ENCODE peak calls at places on chromosomes 5 and 9, in seven cellular contexts. One of them, this sample, is unnamed.

GRCh38 chr5:132437604-132438275 is 52.8 kb downstream of the IRF1 start:
- DNase-seq in fibroblast of mammary gland: peak; percentile 90
- DNase-seq in skeletal muscle cell: peak; percentile 85
- DNase-seq in GM13977: peak; percentile 60
- DNase-seq in stimulated activated naive CD4-positive, alpha-beta T cell: peak; percentile 39
- DNase-seq in iris pigment epithelial cell: peak; percentile 98
- DNase-seq in neural progenitor cell: peak; percentile 44
- DNase-seq in this sample: peak; percentile 39

GRCh38 chr9:97559111-97559514 is 57.6 kb downstream of the TMOD1 start:
- DNase-seq in fibroblast of mammary gland: no peak
- DNase-seq in skeletal muscle cell: no peak
- DNase-seq in GM13977: peak; percentile 81
- DNase-seq in stimulated activated naive CD4-positive, alpha-beta T cell: no peak
- DNase-seq in iris pigment epithelial cell: no peak
- DNase-seq in neural progenitor cell: no peak
- DNase-seq in this sample: no peak

GRCh38 chr9:33946779-33947535 is 101.7 kb downstream of the UBAP2 start:
- DNase-seq in fibroblast of mammary gland: peak; percentile 95
- DNase-seq in skeletal muscle cell: peak; percentile 91
- DNase-seq in GM13977: no peak
- DNase-seq in stimulated activated naive CD4-positive, alpha-beta T cell: no peak
- DNase-seq in iris pigment epithelial cell: peak; percentile 96
- DNase-seq in neural progenitor cell: no peak
- DNase-seq in this sample: no peak

GRCh38 chr5:114438471-114438870 is 76.6 kb downstream of the KCNN2 start:
- DNase-seq in fibroblast of mammary gland: no peak
- DNase-seq in skeletal muscle cell: no peak
- DNase-seq in GM13977: no peak
- DNase-seq in stimulated activated naive CD4-positive, alpha-beta T cell: no peak
- DNase-seq in iris pigment epithelial cell: no peak
- DNase-seq in neural progenitor cell: no peak
- DNase-seq in this sample: no peak

GRCh38 chr5:147935032-147935431 is 28.7 kb upstream of the C5orf46 start:
- DNase-seq in fibroblast of mammary gland: peak; percentile 81
- DNase-seq in skeletal muscle cell: no peak
- DNase-seq in GM13977: peak; percentile 16
- DNase-seq in stimulated activated naive CD4-positive, alpha-beta T cell: no peak
- DNase-seq in iris pigment epithelial cell: peak; percentile 79
- DNase-seq in neural progenitor cell: peak; percentile 36
- DNase-seq in this sample: no peak

GRCh38 chr5:80246995-80247729 is 8.7 kb downstream of the SERINC5 start:
- DNase-seq in fibroblast of mammary gland: peak; percentile 93
- DNase-seq in skeletal muscle cell: peak; percentile 83
- DNase-seq in GM13977: peak; percentile 57
- DNase-seq in stimulated activated naive CD4-positive, alpha-beta T cell: no peak
- DNase-seq in iris pigment epithelial cell: peak; percentile 93
- DNase-seq in neural progenitor cell: peak; percentile 82
- DNase-seq in this sample: no peak

GRCh38 chr5:34007116-34007674 is 655 bp downstream of the AMACR start:
- DNase-seq in fibroblast of mammary gland: no peak
- DNase-seq in skeletal muscle cell: no peak
- DNase-seq in GM13977: peak; percentile 29
- DNase-seq in stimulated activated naive CD4-positive, alpha-beta T cell: no peak
- DNase-seq in iris pigment epithelial cell: peak; percentile 17
- DNase-seq in neural progenitor cell: peak; percentile 30
- DNase-seq in this sample: no peak

GRCh38 chr5:160021818-160022446 is 13.0 kb downstream of the TTC1 start:
- DNase-seq in fibroblast of mammary gland: peak; percentile 73
- DNase-seq in skeletal muscle cell: peak; percentile 23
- DNase-seq in GM13977: peak; percentile 61
- DNase-seq in stimulated activated naive CD4-positive, alpha-beta T cell: no peak
- DNase-seq in iris pigment epithelial cell: peak; percentile 71
- DNase-seq in neural progenitor cell: peak; percentile 70
- DNase-seq in this sample: peak; percentile 37

GRCh38 chr9:134437417-134438203 is 111.4 kb downstream of the RXRA start:
- DNase-seq in fibroblast of mammary gland: no peak
- DNase-seq in skeletal muscle cell: no peak
- DNase-seq in GM13977: no peak
- DNase-seq in stimulated activated naive CD4-positive, alpha-beta T cell: no peak
- DNase-seq in iris pigment epithelial cell: no peak
- DNase-seq in neural progenitor cell: peak; percentile 61
- DNase-seq in this sample: no peak

GRCh38 chr5:31738199-31738598 is 99.3 kb downstream of the PDZD2 start:
- DNase-seq in fibroblast of mammary gland: no peak
- DNase-seq in skeletal muscle cell: no peak
- DNase-seq in GM13977: no peak
- DNase-seq in stimulated activated naive CD4-positive, alpha-beta T cell: no peak
- DNase-seq in iris pigment epithelial cell: no peak
- DNase-seq in neural progenitor cell: no peak
- DNase-seq in this sample: no peak